ENCODE peak calls at places on chromosomes 16 and 17, in four cellular contexts. Z is PC-3, X is neural progenitor cell, G is mammary epithelial cell. K is an unnamed sample.

GRCh38 chr17:75799402-75799801 is 14.8 kb downstream of the UNK start:
- DNase-seq in Z (no peak), G (no peak), X (no peak), K (no peak)

GRCh38 chr17:43129671-43130010 is 4.5 kb upstream of the BRCA1 start:
- DNase-seq in Z (no peak), G (peak), X (no peak), K (no peak)

GRCh38 chr16:3839402-3840184 is 40.9 kb downstream of the CREBBP start:
- DNase-seq in X (no peak), G (no peak), Z (no peak), K (no peak)

GRCh38 chr17:79991924-79992656 is 43.6 kb downstream of the TBC1D16 start:
- DNase-seq in Z (peak), X (peak), G (no peak), K (no peak)

GRCh38 chr17:77693301-77693700 is 265.2 kb upstream of the TNRC6C start:
- DNase-seq in G (no peak), X (no peak), Z (no peak), K (no peak)

GRCh38 chr16:15946257-15947044 is 3.0 kb upstream of the ABCC1 start:
- DNase-seq in X (no peak), G (peak), Z (peak), K (no peak)

GRCh38 chr17:63555475-63556156 is 5.3 kb downstream of the DCAF7 start:
- DNase-seq in Z (no peak), G (no peak), X (no peak), K (no peak)

GRCh38 chr17:12680407-12680897 is 14.8 kb downstream of the MYOCD start:
- DNase-seq in G (no peak), Z (no peak), X (peak), K (no peak)

GRCh38 chr16:58493756-58494431 is 6.0 kb upstream of the NDRG4 start:
- DNase-seq in Z (no peak), G (no peak), X (no peak), K (no peak)

GRCh38 chr16:84847554-84848415 is 28.0 kb downstream of the CRISPLD2 start:
- DNase-seq in X (peak), G (no peak), Z (no peak), K (no peak)

GRCh38 chr17:45908460-45908859 is 14.1 kb downstream of the MAPT start:
- DNase-seq in Z (no peak), G (no peak), X (no peak), K (no peak)

GRCh38 chr17:20236586-20237227 is 227.5 kb downstream of the SPECC1 start:
- DNase-seq in Z (no peak), G (no peak), X (no peak), K (no peak)

GRCh38 chr17:29140631-29141483 is 39.3 kb downstream of the MYO18A start:
- DNase-seq in Z (no peak), G (no peak), X (peak), K (no peak)

GRCh38 chr16:14302399-14303181 is 231.5 kb downstream of the MRTFB start:
- DNase-seq in Z (no peak), X (peak), G (peak), K (no peak)

GRCh38 chr17:29154516-29155234 is 25.5 kb downstream of the MYO18A start:
- DNase-seq in Z (no peak), G (no peak), X (no peak), K (peak)

GRCh38 chr17:77011173-77012011 is 129.4 kb upstream of the SEC14L1 start:
- DNase-seq in Z (peak), X (peak), G (peak), K (no peak)

GRCh38 chr16:66342294-66342900 is 24.1 kb upstream of the CDH5 start:
- DNase-seq in Z (peak), G (no peak), X (peak), K (no peak)

GRCh38 chr16:27441998-27442397 is 40.0 kb downstream of the IL21R start:
- DNase-seq in G (no peak), Z (no peak), X (no peak), K (no peak)

GRCh38 chr16:85528528-85529387 is 84.4 kb upstream of the GSE1 start:
- DNase-seq in Z (no peak), X (no peak), G (no peak), K (no peak)

GRCh38 chr16:56191807-56192643 is 736 bp downstream of the GNAO1 start:
- DNase-seq in Z (no peak), X (peak), G (no peak), K (no peak)

GRCh38 chr17:61400058-61400785 is 579 bp downstream of the TBX2 start:
- DNase-seq in Z (peak), G (peak), X (peak), K (peak)

GRCh38 chr17:19727466-19728113 is 11.2 kb upstream of the SLC47A2 start:
- DNase-seq in Z (no peak), X (no peak), G (peak), K (peak)

GRCh38 chr17:76527430-76528111 is 9.9 kb downstream of the CYGB start:
- DNase-seq in X (peak), Z (peak), G (peak), K (peak)

GRCh38 chr17:44024271-44024663 is 9.5 kb upstream of the TMEM101 start:
- DNase-seq in G (no peak), Z (no peak), X (no peak), K (no peak)

GRCh38 chr17:79715318-79716182 is 15.2 kb upstream of the ENPP7 start:
- DNase-seq in G (no peak), Z (no peak), X (no peak), K (no peak)

GRCh38 chr16:26281681-26282080 is 589.9 kb downstream of the HS3ST4 start:
- DNase-seq in Z (no peak), G (no peak), X (no peak), K (no peak)

GRCh38 chr17:39615434-39615833 is 7.7 kb upstream of the NEUROD2 start:
- DNase-seq in G (no peak), Z (no peak), X (no peak), K (no peak)

GRCh38 chr17:35713069-35713728 is 18.2 kb upstream of the RASL10B start:
- DNase-seq in Z (no peak), G (no peak), X (no peak), K (no peak)

GRCh38 chr16:783404-784161 is 4.6 kb downstream of the RPUSD1 start:
- DNase-seq in G (no peak), Z (no peak), X (no peak), K (no peak)

GRCh38 chr17:15890279-15890892 is 54.5 kb upstream of the ADORA2B start:
- DNase-seq in Z (no peak), X (peak), G (no peak), K (no peak)

GRCh38 chr17:65559802-65560627 is 1.4 kb downstream of the AXIN2 start:
- DNase-seq in X (peak), G (no peak), Z (no peak), K (no peak)

DNA sequence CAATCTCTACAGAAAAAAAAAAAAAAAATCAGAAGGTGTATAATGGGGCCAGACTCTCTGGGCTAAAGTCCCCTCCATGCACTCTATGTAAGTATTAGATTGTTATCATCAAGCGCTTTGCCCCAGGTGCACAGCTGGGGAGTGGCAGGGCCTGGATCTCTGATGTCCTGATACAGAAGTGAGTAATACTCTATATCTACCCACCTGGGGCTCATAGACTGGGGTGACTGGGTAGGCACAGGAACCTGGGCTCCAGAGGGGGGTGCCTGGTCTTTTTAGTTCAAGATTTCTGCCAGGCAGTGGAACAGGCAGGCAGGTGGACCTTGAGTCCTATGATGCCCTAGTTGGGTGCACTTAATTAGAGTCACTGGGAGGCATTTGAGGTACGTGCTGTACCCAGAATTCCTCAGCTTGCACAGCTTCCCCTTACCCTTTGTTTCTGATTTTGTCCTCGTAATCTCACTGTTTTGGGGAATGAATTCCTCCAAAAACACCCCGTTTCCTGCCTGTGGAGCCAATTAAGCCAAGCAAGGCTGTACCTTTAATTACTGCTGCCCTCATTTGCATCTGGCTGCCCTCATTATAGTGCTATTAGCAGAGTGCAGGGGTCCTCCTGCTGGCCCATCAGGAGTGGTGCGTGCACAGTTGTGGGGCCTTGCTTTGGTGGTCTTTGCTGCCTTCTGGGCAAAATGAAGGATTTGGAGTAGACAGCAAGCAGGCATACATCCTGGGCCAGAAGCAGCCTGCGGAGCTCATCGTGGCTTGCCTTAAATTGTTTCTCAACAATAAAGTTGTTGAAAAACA is 239.0 kb downstream of the SNX29 start:
- DNase-seq in G (no peak), Z (no peak), X (peak), K (no peak)
- TF ChIP-seq CTCF in G (no peak), Z (peak), X (peak), K (peak)

DNA sequence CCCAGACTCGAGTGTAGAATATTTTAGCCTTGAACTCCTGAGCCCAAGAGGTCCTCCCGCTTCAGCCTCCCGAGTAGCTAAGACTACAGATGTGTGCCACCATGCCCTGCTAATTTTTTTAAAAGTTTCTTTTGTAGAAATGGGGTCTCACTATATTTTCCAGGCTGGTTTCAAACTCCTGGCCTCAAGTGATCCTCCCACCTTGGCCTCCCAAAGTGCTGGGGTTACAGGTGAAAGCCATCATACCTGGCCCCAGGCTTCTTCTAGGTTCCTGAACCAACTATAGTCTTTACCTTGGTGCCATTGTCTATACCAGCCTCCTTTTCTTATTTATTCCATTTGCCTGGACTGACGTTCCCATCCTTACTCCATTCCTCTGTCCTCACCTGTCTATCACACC is 17.1 kb upstream of the PRKAR1A start:
- DNase-seq in X (no peak), G (no peak), Z (no peak), K (no peak)
- TF ChIP-seq EZH2 in X (no peak), G (no peak), Z (no peak), K (no peak)

DNA sequence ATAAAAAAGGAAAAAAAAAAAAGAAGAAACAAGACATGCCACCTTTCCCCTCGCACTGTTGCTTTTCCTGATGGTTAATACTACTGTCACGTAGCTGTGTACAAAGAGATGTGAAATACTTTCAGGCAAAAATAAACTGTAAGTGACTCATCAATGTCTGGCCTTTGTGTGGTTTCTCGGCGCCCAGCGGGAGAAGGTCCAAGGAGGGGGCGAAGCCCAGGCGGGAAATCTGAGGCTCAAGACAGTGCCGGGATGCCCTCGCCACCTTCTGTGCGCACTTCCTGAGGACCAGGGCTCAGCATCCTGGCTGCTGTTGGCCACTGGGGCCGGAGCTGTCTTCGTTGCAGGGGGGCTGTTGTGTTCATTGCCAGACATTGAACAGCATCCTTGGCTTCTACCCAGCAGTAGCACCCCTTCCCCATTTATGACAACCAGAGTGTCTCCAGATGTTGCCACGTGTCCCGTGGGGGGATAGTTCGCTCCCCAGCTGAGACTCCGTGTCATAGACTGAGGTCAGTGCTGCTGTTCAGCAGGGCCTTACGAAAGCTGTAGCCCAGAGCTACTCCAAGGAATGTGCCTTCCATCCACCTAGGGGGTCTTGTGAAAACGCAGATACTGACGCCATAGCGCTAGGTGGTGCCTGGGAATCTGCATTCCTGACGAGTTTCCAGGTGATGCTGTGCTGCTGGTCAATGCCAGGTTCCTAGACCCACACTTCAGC is 67.3 kb upstream of the PLCG2 start:
- DNase-seq in G (peak), Z (peak), X (peak), K (peak)
- H3K27ac ChIP-seq in G (no peak), Z (no peak), X (no peak), K (no peak)

DNA sequence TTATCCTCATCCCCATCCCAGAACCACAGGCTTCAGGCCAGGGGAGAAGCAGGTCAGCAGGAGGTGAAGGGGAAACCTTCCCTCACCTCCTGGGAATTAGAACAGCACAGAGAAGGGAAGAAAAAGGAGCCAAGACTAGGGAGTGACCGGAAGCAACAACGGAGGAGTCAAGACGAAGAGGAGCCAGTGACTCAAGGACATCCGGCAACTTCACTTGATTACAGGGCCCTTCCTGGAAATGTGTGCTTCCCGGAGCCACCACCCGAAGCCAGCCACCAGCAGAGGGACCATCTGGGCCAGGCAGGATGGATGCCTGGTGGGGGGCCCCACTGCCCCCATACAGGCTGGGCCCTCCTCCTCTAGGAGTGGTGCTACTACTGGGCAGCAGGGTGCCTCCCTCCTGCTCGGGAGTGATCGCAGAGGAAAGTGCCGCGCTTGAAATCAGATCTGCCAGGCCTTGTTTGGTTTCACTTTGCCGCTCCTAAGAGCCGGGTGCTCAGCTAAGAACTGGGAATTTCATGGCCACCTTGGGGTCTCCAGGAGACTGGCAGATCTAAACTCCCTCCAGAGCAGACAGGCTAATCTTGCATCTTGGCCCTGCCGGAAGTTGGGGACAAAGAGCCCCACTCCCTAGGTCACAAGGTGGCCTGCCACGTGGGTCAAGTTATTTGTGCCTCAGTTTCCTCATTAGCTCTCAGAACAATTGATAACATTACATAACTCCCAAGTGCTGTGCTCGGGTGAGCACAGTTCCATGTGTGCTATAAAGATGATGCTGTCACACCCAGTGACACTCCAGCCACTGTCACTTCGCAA is 6.6 kb downstream of the CDC42EP4 start:
- DNase-seq in G (peak), X (peak), Z (peak), K (peak)
- TF ChIP-seq CTCF in G (peak), X (peak), Z (peak), K (peak)

GRCh38 chr17:57849874-57850754 is at the start of gene MRPS23:
- DNase-seq in X (peak), G (peak), Z (peak), K (peak)
- TF ChIP-seq EZH2 in X (peak), G (no peak), Z (no peak), K (no peak)

GRCh38 chr16:88504489-88505404 is 51.7 kb downstream of the ZFPM1 start:
- DNase-seq in G (no peak), X (no peak), Z (no peak), K (no peak)
- H3K27ac ChIP-seq in G (no peak), X (no peak), Z (no peak), K (no peak)

GRCh38 chr17:82835122-82835521 is 4.7 kb downstream of the ZNF750 start:
- DNase-seq in G (no peak), X (no peak), Z (no peak), K (no peak)

GRCh38 chr17:82838386-82839063 is 1.3 kb downstream of the ZNF750 start:
- DNase-seq in X (no peak), G (peak), Z (peak), K (peak)

GRCh38 chr17:82835766-82836512 is 3.9 kb downstream of the ZNF750 start:
- DNase-seq in Z (no peak), X (no peak), G (peak), K (no peak)

GRCh38 chr17:82837586-82838320 is 2.1 kb downstream of the ZNF750 start:
- DNase-seq in G (no peak), Z (no peak), X (no peak), K (no peak)

GRCh38 chr17:82836823-82837357 is 2.9 kb downstream of the ZNF750 start:
- DNase-seq in Z (no peak), G (no peak), X (peak), K (no peak)
- TF ChIP-seq CTCF in Z (no peak), G (peak), X (peak), K (no peak)

GRCh38 chr17:6811520-6811919 is 20.0 kb downstream of the TEKT1 start:
- DNase-seq in Z (no peak), G (no peak), X (no peak), K (no peak)

GRCh38 chr17:6818938-6819337 is 12.6 kb downstream of the TEKT1 start:
- DNase-seq in X (no peak), G (no peak), Z (no peak), K (no peak)

GRCh38 chr17:6812295-6812694 is 19.2 kb downstream of the TEKT1 start:
- DNase-seq in Z (no peak), X (no peak), G (no peak), K (no peak)

DNA sequence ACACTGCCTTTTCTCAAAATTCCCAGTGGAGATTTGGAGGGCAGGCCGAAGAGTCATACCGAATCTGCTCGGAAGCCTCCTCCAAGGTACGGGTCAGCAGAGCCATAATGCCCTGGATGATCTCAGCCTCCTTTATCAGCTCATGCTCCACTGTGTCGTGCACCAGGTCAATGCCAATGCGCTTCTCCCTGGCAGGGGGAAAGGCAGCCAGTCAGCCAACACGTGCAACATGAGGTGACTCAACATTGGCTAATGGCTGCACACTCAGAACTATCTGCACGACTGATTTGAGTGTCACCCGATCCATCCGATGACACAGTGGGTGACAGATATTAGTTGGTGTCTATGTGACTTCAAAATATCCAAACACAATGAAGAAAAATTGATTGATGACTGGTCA is 15.8 kb downstream of the TEKT1 start:
- DNase-seq in Z (peak), G (no peak), X (no peak), K (no peak)
- TF ChIP-seq EZH2 in Z (no peak), G (no peak), X (no peak), K (no peak)